ENCODE peak calls at places on chromosomes 11 and 22, in eight cellular contexts. H is psoas muscle; X is CD8-positive, alpha-beta T cell; S is upper lobe of right lung; R is omental fat pad; C is HFF-Myc; N is GM12865; J is fibroblast of lung. E is an unnamed sample.

GRCh38 chr11:65224939-65225283 is 36.9 kb upstream of the POLA2 start:
- DNase-seq in R (peak), S (peak), X (no peak), C (no peak), N (no peak), H (no peak), J (peak), E (peak)

GRCh38 chr11:97364047-97364446 is 974.2 kb downstream of the JRKL start:
- DNase-seq in S (no peak), H (no peak), J (peak), X (no peak), R (no peak), C (no peak), N (no peak), E (no peak)

GRCh38 chr11:78654071-78654470 is 79.4 kb upstream of the NARS2 start:
- DNase-seq in S (no peak), H (no peak), X (no peak), N (no peak), C (no peak), R (no peak), J (no peak), E (no peak)

GRCh38 chr11:2269601-2270321 is 627 bp downstream of the ASCL2 start:
- DNase-seq in J (peak), R (peak), S (peak), X (no peak), C (peak), H (peak), N (no peak), E (peak)

GRCh38 chr22:22957090-22957489 is 69.5 kb downstream of the IGLL5 start:
- DNase-seq in R (no peak), X (no peak), J (no peak), S (no peak), H (no peak), C (no peak), N (no peak), E (no peak)

GRCh38 chr22:28869736-28870135 is 13.6 kb upstream of the ZNRF3 start:
- DNase-seq in R (no peak), N (no peak), J (no peak), X (no peak), C (no peak), H (no peak), S (no peak), E (no peak)

GRCh38 chr11:126927628-126928027 is 72.9 kb downstream of the KIRREL3 start:
- DNase-seq in R (no peak), X (no peak), N (no peak), J (no peak), C (no peak), H (no peak), S (no peak), E (peak)

GRCh38 chr11:536841-537621 is at the start of gene LRRC56:
- DNase-seq in R (peak), C (peak), X (peak), S (peak), J (peak), H (peak), N (peak), E (peak)

GRCh38 chr11:1644601-1645356 is 15.2 kb downstream of the KRTAP5-5 start:
- DNase-seq in X (no peak), J (no peak), C (no peak), H (no peak), S (no peak), R (no peak), N (no peak), E (no peak)

GRCh38 chr11:45095691-45096010 is 50.8 kb upstream of the PRDM11 start:
- DNase-seq in X (no peak), S (no peak), J (no peak), N (no peak), H (no peak), C (no peak), R (no peak), E (no peak)

GRCh38 chr11:78290293-78291176 is 101.8 kb downstream of the USP35 start:
- DNase-seq in X (no peak), H (no peak), R (no peak), C (no peak), J (peak), N (no peak), S (no peak), E (no peak)

GRCh38 chr11:119741369-119742262 is 12.6 kb upstream of the NECTIN1 start:
- DNase-seq in N (peak), S (peak), H (peak), X (peak), J (no peak), C (no peak), R (no peak), E (peak)

GRCh38 chr11:124724854-124725718 is 14.7 kb upstream of the NRGN start:
- DNase-seq in H (no peak), R (no peak), J (no peak), C (no peak), S (peak), N (no peak), X (no peak), E (peak)

GRCh38 chr11:106091480-106092123 is 14.1 kb downstream of the AASDHPPT start:
- DNase-seq in C (no peak), R (no peak), J (peak), S (peak), N (peak), H (no peak), X (no peak), E (no peak)

GRCh38 chr11:61949169-61950034 is 749 bp upstream of the BEST1 start:
- DNase-seq in S (peak), R (no peak), X (no peak), J (peak), N (peak), C (peak), H (peak), E (peak)

GRCh38 chr11:555500-556174 is 4.9 kb downstream of the LMNTD2 start:
- DNase-seq in X (no peak), H (no peak), R (no peak), C (no peak), N (no peak), J (no peak), S (no peak), E (no peak)

GRCh38 chr22:48396785-48397530 is 1430.7 kb downstream of the BRD1 start:
- DNase-seq in C (no peak), N (no peak), S (no peak), X (no peak), H (no peak), J (no peak), R (no peak), E (no peak)

GRCh38 chr11:104944080-104944479 is 24.3 kb downstream of the CASP4 start:
- DNase-seq in C (no peak), J (no peak), R (no peak), X (no peak), H (no peak), N (no peak), S (no peak), E (no peak)

GRCh38 chr11:79232346-79232745 is 208.5 kb downstream of the TENM4 start:
- DNase-seq in C (no peak), X (no peak), N (no peak), H (no peak), J (no peak), R (no peak), S (no peak), E (no peak)

GRCh38 chr11:8717544-8717875 is 34.9 kb downstream of the RPL27A start:
- DNase-seq in H (no peak), J (no peak), X (no peak), N (no peak), C (no peak), S (no peak), R (no peak), E (no peak)

GRCh38 chr11:125999234-125999880 is 53.5 kb downstream of the VSIG10L2 start:
- DNase-seq in S (no peak), J (no peak), C (no peak), H (no peak), R (no peak), X (no peak), N (no peak), E (no peak)

GRCh38 chr22:35548762-35549106 is 8.1 kb downstream of the RASD2 start:
- DNase-seq in J (no peak), C (no peak), S (no peak), H (no peak), N (no peak), R (no peak), X (no peak), E (no peak)

GRCh38 chr22:35544810-35545209 is 4.2 kb downstream of the RASD2 start:
- DNase-seq in S (no peak), X (no peak), J (no peak), C (no peak), N (no peak), H (no peak), R (no peak), E (no peak)

GRCh38 chr22:35549338-35549737 is 8.7 kb downstream of the RASD2 start:
- DNase-seq in H (no peak), N (no peak), R (no peak), X (no peak), C (no peak), J (no peak), S (no peak), E (no peak)

GRCh38 chr22:35546886-35547285 is 6.3 kb downstream of the RASD2 start:
- DNase-seq in X (no peak), S (no peak), J (no peak), N (no peak), H (no peak), R (no peak), C (no peak), E (no peak)

DNA sequence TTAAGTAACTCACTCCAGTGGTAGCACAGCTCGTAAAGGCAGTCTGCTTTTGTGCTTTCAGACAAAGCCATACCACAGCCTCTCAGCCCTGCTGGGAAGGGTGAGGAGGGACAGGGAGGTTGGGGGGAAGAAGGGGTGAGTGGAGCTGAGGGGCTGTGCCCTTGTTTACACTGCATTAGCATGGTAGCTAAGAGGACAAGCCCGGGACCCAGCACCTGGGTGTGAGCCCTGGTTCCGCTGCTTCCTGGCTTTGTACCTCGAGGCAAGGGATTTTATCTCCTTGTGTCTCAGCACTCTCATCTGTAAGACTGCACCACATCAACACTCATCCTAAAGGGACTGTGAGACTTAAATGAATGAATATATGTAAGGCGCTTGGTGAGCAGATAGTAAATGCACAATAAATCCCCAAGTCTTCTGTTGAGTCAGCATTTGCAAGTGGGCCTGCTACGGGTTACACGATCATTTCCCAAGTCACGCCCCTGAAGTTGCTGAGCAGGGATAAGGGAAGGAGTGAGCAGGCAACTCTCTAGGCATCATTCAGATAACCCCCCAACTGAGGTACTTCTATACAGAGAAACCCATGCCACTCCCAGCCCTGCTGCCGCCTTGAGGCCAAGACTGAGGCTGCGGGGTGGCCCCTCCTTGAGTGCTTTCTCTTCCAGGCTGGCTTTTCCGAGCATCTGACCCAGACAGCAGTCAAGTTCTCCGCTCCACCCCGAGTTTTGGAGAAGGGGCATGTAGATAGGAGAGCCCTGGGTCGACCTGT is 7.5 kb downstream of the RASD2 start:
- DNase-seq in C (no peak), H (no peak), J (no peak), N (no peak), S (no peak), R (no peak), X (no peak), E (no peak)
- TF ChIP-seq CTCF in C (no peak), H (no peak), J (peak), N (no peak), S (no peak), R (no peak), X (no peak), E (no peak)

GRCh38 chr11:122023614-122024250 is 92.3 kb downstream of the BLID start:
- DNase-seq in X (no peak), H (no peak), S (no peak), C (no peak), R (no peak), J (no peak), N (no peak), E (no peak)
- TF ChIP-seq CTCF in X (no peak), H (no peak), S (no peak), C (peak), R (no peak), J (no peak), N (no peak), E (no peak)

DNA sequence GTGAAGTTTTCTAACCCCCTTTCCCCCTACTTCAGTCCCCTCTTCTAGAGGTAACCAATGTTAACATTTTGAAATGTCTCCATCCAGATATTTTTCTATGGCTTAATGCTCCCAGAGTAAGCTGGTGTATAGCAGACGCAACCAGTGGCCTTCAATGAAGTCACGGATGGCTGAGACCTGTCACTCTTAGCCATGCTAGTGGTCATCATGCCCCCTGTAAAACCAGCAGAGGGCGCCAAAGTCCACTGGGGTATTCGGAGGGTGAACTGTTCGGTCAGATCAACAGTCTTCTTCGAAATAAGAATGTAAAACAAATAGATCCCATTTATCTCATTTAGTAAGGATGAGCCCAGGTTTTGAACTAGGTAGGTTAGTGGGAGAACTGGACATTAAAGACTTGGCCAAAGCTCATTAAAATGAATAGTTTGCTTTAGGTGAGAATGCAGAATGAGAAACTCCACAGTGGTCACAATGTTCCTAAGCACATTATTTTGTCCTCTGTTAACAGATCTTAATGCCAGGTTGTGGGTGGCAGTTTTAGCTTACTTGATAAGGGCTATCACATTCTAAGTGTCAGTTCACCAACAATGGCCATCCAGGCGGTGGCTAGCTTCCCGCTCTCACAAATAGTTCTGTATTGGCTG is 8.6 kb upstream of the MMP8 start:
- DNase-seq in J (peak), H (no peak), N (peak), X (no peak), R (peak), S (peak), C (no peak), E (peak)
- TF ChIP-seq CTCF in J (peak), H (peak), N (peak), X (no peak), R (no peak), S (peak), C (peak), E (peak)

GRCh38 chr22:17931400-17931825 is 92.9 kb downstream of the MICAL3 start:
- DNase-seq in S (no peak), R (no peak), J (no peak), C (no peak), H (peak), X (no peak), N (no peak), E (no peak)
- TF ChIP-seq CTCF in S (no peak), R (no peak), J (no peak), C (no peak), H (no peak), X (no peak), N (no peak), E (no peak)

DNA sequence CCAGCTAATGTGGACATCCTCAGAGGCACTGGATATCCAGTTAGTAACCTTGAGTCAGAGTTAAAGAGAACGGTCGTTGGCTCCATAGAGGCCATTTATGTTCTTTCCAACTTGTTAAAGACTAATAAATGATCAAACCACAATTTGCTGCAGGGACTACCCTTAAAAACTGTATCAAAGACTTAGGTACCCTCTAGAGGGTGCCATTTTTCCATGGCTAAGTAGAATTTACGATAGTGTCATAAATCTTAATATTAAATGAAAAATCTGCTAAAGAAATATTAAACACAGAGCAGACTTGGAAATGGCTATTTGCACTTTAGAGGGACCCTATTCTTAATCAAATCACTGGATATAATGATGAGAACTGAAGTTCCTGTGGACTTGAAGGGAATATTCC is 685.2 kb upstream of the CHORDC1 start:
- DNase-seq in H (no peak), C (no peak), J (peak), X (no peak), N (no peak), R (no peak), S (no peak), E (no peak)
- TF ChIP-seq CTCF in H (no peak), C (no peak), J (peak), X (no peak), N (no peak), R (no peak), S (peak), E (no peak)

GRCh38 chr11:100677796-100678195 is 9.3 kb upstream of the ARHGAP42 start:
- DNase-seq in S (no peak), C (no peak), R (no peak), J (no peak), N (peak), X (no peak), H (no peak), E (no peak)
- TF ChIP-seq CTCF in S (no peak), C (no peak), R (no peak), J (no peak), N (no peak), X (no peak), H (no peak), E (no peak)

GRCh38 chr11:47980093-47980906 is at the start of gene PTPRJ:
- DNase-seq in R (no peak), X (peak), J (peak), H (peak), S (peak), N (peak), C (no peak), E (peak)
- TF ChIP-seq CTCF in R (no peak), X (no peak), J (no peak), H (no peak), S (no peak), N (no peak), C (no peak), E (no peak)

GRCh38 chr11:12269446-12270214 is 107.7 kb upstream of the PARVA start:
- DNase-seq in J (no peak), R (no peak), N (no peak), H (no peak), X (no peak), C (no peak), S (no peak), E (no peak)

GRCh38 chr11:12267921-12268320 is 109.5 kb upstream of the PARVA start:
- DNase-seq in S (no peak), J (no peak), C (no peak), H (no peak), N (no peak), R (no peak), X (no peak), E (no peak)

GRCh38 chr11:12264361-12264760 is 113.0 kb upstream of the PARVA start:
- DNase-seq in C (no peak), N (no peak), R (no peak), S (no peak), H (no peak), X (no peak), J (no peak), E (no peak)

GRCh38 chr11:12269104-12269441 is 108.3 kb upstream of the PARVA start:
- DNase-seq in N (no peak), S (no peak), J (no peak), H (no peak), C (no peak), R (no peak), X (no peak), E (no peak)

GRCh38 chr11:12266943-12267342 is 110.4 kb upstream of the PARVA start:
- DNase-seq in C (no peak), J (no peak), X (no peak), R (no peak), H (no peak), N (no peak), S (no peak), E (no peak)
- TF ChIP-seq CTCF in C (no peak), J (no peak), X (no peak), R (no peak), H (no peak), N (no peak), S (no peak), E (no peak)

GRCh38 chr22:43088616-43088978 is 594 bp downstream of the TTLL1 start:
- DNase-seq in R (no peak), C (no peak), N (no peak), H (no peak), X (no peak), S (no peak), J (no peak), E (no peak)

GRCh38 chr22:43092085-43092484 is 2.9 kb upstream of the TTLL1 start:
- DNase-seq in R (no peak), X (no peak), H (no peak), J (no peak), C (no peak), S (no peak), N (no peak), E (no peak)

GRCh38 chr22:43094085-43094484 is 4.9 kb upstream of the TTLL1 start:
- DNase-seq in X (no peak), R (no peak), S (peak), N (peak), J (no peak), H (no peak), C (no peak), E (peak)

GRCh38 chr22:43088979-43089717 is at the start of gene TTLL1:
- DNase-seq in C (peak), S (peak), J (peak), R (peak), X (peak), N (peak), H (peak), E (peak)

DNA sequence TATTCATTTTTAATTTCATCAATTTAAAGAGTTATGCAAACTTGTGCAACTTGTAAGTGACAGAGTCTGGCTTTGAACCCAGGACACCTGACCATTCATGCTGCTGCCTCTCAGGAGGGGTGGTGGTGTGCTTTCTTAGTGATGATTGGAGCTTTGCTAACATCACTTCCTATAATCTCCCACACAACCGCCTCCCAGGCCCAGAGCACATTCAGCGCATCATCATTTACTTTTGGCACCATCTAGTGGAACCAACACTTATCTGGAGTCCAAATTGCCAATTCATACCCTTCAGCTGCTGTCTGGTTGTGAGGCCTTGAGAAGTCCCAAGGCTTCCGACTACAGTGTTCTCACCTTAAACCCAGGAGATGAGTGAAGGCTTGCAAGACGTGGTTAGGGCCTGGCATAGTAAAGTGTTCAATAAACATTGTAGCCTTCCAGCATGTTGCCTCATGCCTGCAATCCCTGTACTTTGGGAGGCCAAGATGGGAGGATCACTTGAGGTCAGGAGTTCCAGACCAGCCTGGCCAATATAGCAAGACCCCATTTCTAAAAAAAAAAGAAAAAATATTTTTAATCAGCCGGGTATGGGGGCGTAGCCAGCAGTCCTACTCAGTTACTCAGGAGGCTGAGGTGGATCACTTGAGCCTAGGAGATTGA is 1.1 kb upstream of the TTLL1 start:
- DNase-seq in S (no peak), X (no peak), H (no peak), R (no peak), C (peak), J (peak), N (peak), E (peak)
- TF ChIP-seq CTCF in S (peak), X (peak), H (no peak), R (no peak), C (peak), J (peak), N (peak), E (peak)

E was measured in lower lobe of right lung.